ENCODE peak calls at places on chromosome 6, in eight cellular contexts. V is MM.1S, M is IMR-90, B is type B pancreatic cell, Q is A549, F is dorsolateral prefrontal cortex, J is mammary epithelial cell, E is nephron progenitor cell. P is an unnamed sample.

GRCh38 chr6:149508485-149508884 is 23.7 kb upstream of the ZC3H12D start:
- DNase-seq in Q (no peak), J (no peak), E (no peak), M (no peak), V (no peak), F (no peak), B (no peak), P (peak)

GRCh38 chr6:83472767-83473166 is 39.6 kb upstream of the PRSS35 start:
- DNase-seq in V (no peak), F (no peak), J (no peak), M (no peak), Q (no peak), E (no peak), B (no peak), P (no peak)

GRCh38 chr6:130032758-130033323 is 14.5 kb downstream of the L3MBTL3 start:
- DNase-seq in E (no peak), B (no peak), M (no peak), J (no peak), Q (no peak), F (no peak), V (no peak), P (no peak)

GRCh38 chr6:142902636-142903053 is 42.3 kb downstream of the HIVEP2 start:
- DNase-seq in F (no peak), V (no peak), J (peak), M (peak), B (no peak), Q (no peak), E (no peak), P (peak)

GRCh38 chr6:84274856-84275255 is 47.4 kb upstream of the CEP162 start:
- DNase-seq in V (no peak), Q (no peak), B (no peak), F (no peak), M (no peak), J (no peak), E (no peak), P (no peak)

GRCh38 chr6:168226832-168227434 is 92.6 kb downstream of the DACT2 start:
- DNase-seq in F (no peak), B (no peak), J (peak), M (no peak), Q (no peak), E (no peak), V (no peak), P (no peak)

GRCh38 chr6:39982720-39983119 is 48.5 kb upstream of the MOCS1 start:
- DNase-seq in M (no peak), B (no peak), V (no peak), E (no peak), F (no peak), Q (no peak), J (no peak), P (no peak)

GRCh38 chr6:91166271-91166670 is 579.4 kb upstream of the MAP3K7 start:
- DNase-seq in E (no peak), B (no peak), M (no peak), V (no peak), Q (no peak), F (no peak), J (peak), P (peak)

GRCh38 chr6:85792278-85792677 is 149.6 kb upstream of the SYNCRIP start:
- DNase-seq in F (no peak), Q (no peak), V (no peak), M (peak), E (no peak), J (peak), B (no peak), P (peak)

GRCh38 chr6:85041376-85041775 is 277.0 kb upstream of the TBX18 start:
- DNase-seq in E (no peak), Q (no peak), F (no peak), J (no peak), B (no peak), V (no peak), M (no peak), P (no peak)

GRCh38 chr6:35677456-35677855 is 11.3 kb downstream of the FKBP5 start:
- DNase-seq in Q (no peak), J (no peak), E (no peak), M (no peak), F (no peak), B (no peak), V (no peak), P (no peak)

GRCh38 chr6:150641398-150642139 is 41.9 kb downstream of the PLEKHG1 start:
- DNase-seq in B (no peak), F (no peak), V (peak), E (no peak), M (no peak), J (peak), Q (no peak), P (peak)

GRCh38 chr6:141464490-141464889 is 668.2 kb upstream of the GJE1 start:
- DNase-seq in Q (peak), E (no peak), J (peak), F (no peak), M (peak), B (no peak), V (peak), P (peak)

GRCh38 chr6:130680118-130680517 is 147.1 kb upstream of the SMLR1 start:
- DNase-seq in E (no peak), V (no peak), B (no peak), F (no peak), J (peak), M (peak), Q (no peak), P (peak)

GRCh38 chr6:135094403-135094821 is 39.8 kb upstream of the HBS1L start:
- DNase-seq in E (no peak), B (no peak), F (no peak), J (peak), Q (no peak), V (no peak), M (peak), P (no peak)

GRCh38 chr6:70398783-70399730 is 14.3 kb upstream of the FAM135A start:
- DNase-seq in J (peak), Q (peak), E (no peak), M (peak), F (no peak), V (no peak), B (no peak), P (peak)

GRCh38 chr6:45377555-45378323 is at the start of gene SUPT3H:
- DNase-seq in V (peak), M (peak), E (peak), Q (peak), F (peak), B (peak), J (peak), P (peak)

GRCh38 chr6:159582736-159583135 is 110.3 kb downstream of the SOD2 start:
- DNase-seq in F (no peak), E (no peak), B (no peak), V (no peak), M (no peak), J (no peak), Q (no peak), P (no peak)

GRCh38 chr6:33723576-33724085 is 12.1 kb upstream of the UQCC2 start:
- DNase-seq in M (no peak), J (no peak), B (no peak), E (no peak), V (no peak), Q (no peak), F (no peak), P (no peak)

GRCh38 chr6:80543151-80543550 is 436.7 kb downstream of the BCKDHB start:
- DNase-seq in F (no peak), B (no peak), V (no peak), E (no peak), J (no peak), M (no peak), Q (no peak), P (no peak)

GRCh38 chr6:67030861-67031260 is 1323.8 kb upstream of the EYS start:
- DNase-seq in M (no peak), Q (no peak), F (no peak), E (no peak), B (no peak), V (no peak), J (no peak), P (no peak)

GRCh38 chr6:43953794-43954310 is 173.4 kb downstream of the MRPL14 start:
- DNase-seq in J (no peak), E (peak), B (peak), M (no peak), F (no peak), V (no peak), Q (no peak), P (no peak)

GRCh38 chr6:166313255-166314070 is 5.3 kb upstream of the PRR18 start:
- DNase-seq in E (peak), F (no peak), J (no peak), V (peak), M (peak), B (no peak), Q (peak), P (peak)

GRCh38 chr6:63553208-63553607 is 19.1 kb upstream of the LOC128125822 start:
- DNase-seq in B (no peak), J (no peak), Q (no peak), V (peak), M (no peak), E (no peak), F (no peak), P (no peak)

GRCh38 chr6:56838965-56839364 is 115.9 kb upstream of the BEND6 start:
- DNase-seq in E (no peak), B (no peak), J (no peak), Q (no peak), F (no peak), V (no peak), M (no peak), P (no peak)

GRCh38 chr6:4172368-4172767 is 37.0 kb upstream of the ECI2 start:
- DNase-seq in M (no peak), F (no peak), Q (no peak), E (no peak), J (no peak), B (no peak), V (no peak), P (no peak)

GRCh38 chr6:34243131-34243771 is 5.6 kb downstream of the SMIM29 start:
- DNase-seq in V (no peak), Q (no peak), F (peak), M (peak), J (no peak), B (no peak), E (no peak), P (peak)

GRCh38 chr6:15435468-15435867 is 189.6 kb downstream of the JARID2 start:
- DNase-seq in Q (no peak), F (no peak), E (no peak), V (no peak), M (no peak), J (no peak), B (no peak), P (no peak)

GRCh38 chr6:162964703-162965140 is 236.9 kb downstream of the PACRG start:
- DNase-seq in Q (no peak), E (no peak), B (no peak), F (no peak), V (no peak), J (no peak), M (peak), P (peak)

GRCh38 chr6:18997375-18997826 is 610.3 kb downstream of the RNF144B start:
- DNase-seq in E (peak), F (no peak), J (peak), V (peak), B (no peak), Q (peak), M (peak), P (peak)

GRCh38 chr6:34179106-34179720 is 33.3 kb upstream of the GRM4 start:
- DNase-seq in F (no peak), M (no peak), J (no peak), V (no peak), B (no peak), E (no peak), Q (no peak), P (no peak)

GRCh38 chr6:170205534-170206316 is 85.2 kb downstream of the DLL1 start:
- DNase-seq in V (no peak), J (no peak), E (no peak), M (no peak), Q (no peak), F (no peak), B (peak), P (no peak)

GRCh38 chr6:80366721-80367120 is 260.2 kb downstream of the BCKDHB start:
- DNase-seq in Q (no peak), F (no peak), V (no peak), M (peak), B (no peak), E (no peak), J (no peak), P (peak)

GRCh38 chr6:37308084-37308817 is 45.5 kb upstream of the RNF8 start:
- DNase-seq in E (no peak), F (no peak), Q (no peak), M (peak), V (no peak), J (no peak), B (no peak), P (peak)

GRCh38 chr6:44662461-44663121 is 275.1 kb downstream of the CDC5L start:
- DNase-seq in M (no peak), E (no peak), Q (no peak), J (no peak), F (no peak), V (no peak), B (no peak), P (peak)

GRCh38 chr6:145735356-145736165 is at the start of gene EPM2A:
- DNase-seq in E (peak), Q (peak), J (peak), B (peak), M (peak), F (peak), V (peak), P (peak)

DNA sequence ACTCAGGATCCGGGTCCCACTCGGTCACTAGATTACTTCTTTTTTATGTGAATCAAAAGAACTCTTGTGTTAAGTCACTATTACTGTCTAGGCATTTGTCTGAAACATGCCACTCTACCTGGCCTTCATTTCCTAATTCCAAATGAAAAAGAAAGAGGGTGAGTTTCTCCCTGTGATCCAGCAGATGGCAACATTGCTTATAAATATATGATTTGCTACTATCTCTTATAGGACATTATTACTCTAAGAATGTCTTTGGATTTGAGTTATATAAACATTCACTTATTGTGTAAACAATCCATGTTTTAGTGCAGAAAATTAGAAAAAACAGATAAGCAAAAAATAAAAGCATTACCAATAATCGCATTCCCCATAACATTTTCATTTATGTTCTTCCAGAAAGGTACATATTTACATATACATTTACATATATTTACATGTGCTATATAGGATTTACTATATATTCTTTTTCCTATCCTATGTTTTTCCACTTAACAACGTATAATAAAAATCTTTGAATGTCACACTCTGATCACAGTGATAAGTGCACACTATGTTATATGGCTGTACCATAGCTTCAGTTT is 66.9 kb downstream of the FAXC start:
- DNase-seq in Q (no peak), E (no peak), V (peak), F (no peak), M (peak), J (peak), B (no peak), P (peak)
- TF ChIP-seq CTCF in Q (peak), E (peak), V (peak), F (peak), M (peak), J (peak), B (peak), P (peak)

GRCh38 chr6:42147138-42147562 is 4.7 kb upstream of the C6orf132 start:
- DNase-seq in B (no peak), M (no peak), Q (no peak), E (no peak), V (no peak), F (no peak), J (no peak), P (no peak)
- TF ChIP-seq CTCF in B (no peak), M (no peak), Q (no peak), E (no peak), V (no peak), F (no peak), J (no peak), P (no peak)

GRCh38 chr6:104789770-104790190 is 69.9 kb downstream of the HACE1 start:
- DNase-seq in V (peak), E (no peak), J (peak), F (no peak), Q (peak), M (peak), B (no peak), P (peak)
- TF ChIP-seq CTCF in V (peak), E (peak), J (peak), F (peak), Q (peak), M (peak), B (peak), P (no peak)

DNA sequence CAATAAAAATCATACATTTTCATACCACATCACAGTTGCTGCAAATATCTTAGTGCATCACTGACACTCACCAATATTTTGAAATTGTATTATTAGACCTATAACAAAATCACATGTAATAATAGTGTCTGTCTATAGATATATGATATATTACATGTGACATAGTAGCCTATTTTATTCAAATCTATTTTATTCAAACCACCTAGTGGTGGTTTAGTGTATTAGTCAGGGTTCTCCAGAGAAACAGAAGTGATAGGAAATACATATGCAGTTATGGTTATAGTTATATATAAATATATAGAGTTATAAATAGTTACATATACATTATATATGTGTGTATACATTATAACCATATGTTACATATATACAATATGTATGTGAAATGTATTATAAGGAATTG is 366.5 kb upstream of the ARID1B start:
- DNase-seq in J (no peak), Q (no peak), B (no peak), E (no peak), V (no peak), F (no peak), M (no peak), P (no peak)
- TF ChIP-seq CTCF in J (peak), Q (no peak), B (peak), E (peak), V (no peak), F (no peak), M (peak), P (peak)

GRCh38 chr6:2843138-2843740 is 1.6 kb upstream of the SERPINB1 start:
- DNase-seq in B (no peak), V (peak), E (no peak), F (no peak), Q (no peak), M (no peak), J (peak), P (no peak)

GRCh38 chr6:2842139-2842552 is 483 bp upstream of the SERPINB1 start:
- DNase-seq in V (no peak), M (no peak), Q (no peak), F (no peak), E (no peak), J (no peak), B (no peak), P (no peak)

GRCh38 chr6:2839982-2840793 is 1.5 kb downstream of the SERPINB1 start:
- DNase-seq in E (no peak), B (no peak), F (no peak), V (no peak), M (no peak), Q (no peak), J (peak), P (no peak)

GRCh38 chr6:2840794-2841061 is 935 bp downstream of the SERPINB1 start:
- DNase-seq in F (no peak), Q (no peak), B (no peak), J (no peak), E (no peak), M (no peak), V (no peak), P (no peak)

GRCh38 chr6:2841264-2842138 is at the start of gene SERPINB1:
- DNase-seq in J (peak), V (peak), E (peak), M (peak), B (peak), Q (peak), F (peak), P (peak)
- TF ChIP-seq CTCF in J (no peak), V (no peak), E (no peak), M (no peak), B (no peak), Q (no peak), F (peak), P (no peak)